ENCODE peak calls at places on chromosome 16, in six cellular contexts. L is H1, F is GM12878, R is K562, N is HepG2, Y is SK-N-SH. T is an unnamed sample.

GRCh38 chr16:14608604-14609003 is 21.5 kb downstream of the PARN start:
- DNase-seq in L (no peak), F (no peak), R (no peak), N (peak; percentile 77), Y (no peak), T (no peak)

GRCh38 chr16:7449808-7450207 is 117.2 kb downstream of the RBFOX1 start:
- DNase-seq in L (no peak), F (no peak), R (no peak), N (no peak), Y (no peak), T (no peak)

GRCh38 chr16:19375561-19376158 is 42.0 kb upstream of the TMC5 start:
- DNase-seq in L (peak; percentile 2), F (peak; percentile 28), R (peak; percentile 70), N (peak; percentile 60), Y (peak; percentile 77), T (peak; percentile 73)

GRCh38 chr16:71383054-71383773 is 24.7 kb downstream of the CALB2 start:
- DNase-seq in L (no peak), F (no peak), R (no peak), N (no peak), Y (no peak), T (no peak)

GRCh38 chr16:10552998-10553491 is 27.4 kb downstream of the EMP2 start:
- DNase-seq in L (no peak), F (peak; percentile 49), R (peak; percentile 95), N (no peak), Y (peak; percentile 37), T (peak; percentile 60)

GRCh38 chr16:80684906-80685305 is 119.5 kb downstream of the CDYL2 start:
- DNase-seq in L (no peak), F (no peak), R (no peak), N (no peak), Y (no peak), T (no peak)

GRCh38 chr16:60295451-60295850 is 1561.3 kb upstream of the GOT2 start:
- DNase-seq in L (no peak), F (no peak), R (no peak), N (no peak), Y (no peak), T (no peak)

GRCh38 chr16:80125677-80126076 is 415.1 kb upstream of the DYNLRB2 start:
- DNase-seq in L (no peak), F (no peak), R (no peak), N (no peak), Y (no peak), T (no peak)

GRCh38 chr16:70151941-70152509 is 21.6 kb upstream of the CLEC18C start:
- DNase-seq in L (no peak), F (no peak), R (peak; percentile 8), N (no peak), Y (no peak), T (peak; percentile 1)

GRCh38 chr16:71853413-71853812 is 7.6 kb downstream of the ATXN1L start:
- DNase-seq in L (no peak), F (no peak), R (no peak), N (no peak), Y (no peak), T (no peak)

GRCh38 chr16:49939495-49939894 is 83.6 kb upstream of the ZNF423 start:
- DNase-seq in L (no peak), F (no peak), R (no peak), N (no peak), Y (no peak), T (no peak)

GRCh38 chr16:88976359-88977027 is 514 bp downstream of the CBFA2T3 start:
- DNase-seq in L (no peak), F (no peak), R (no peak), N (no peak), Y (no peak), T (no peak)

GRCh38 chr16:58506241-58507194 is 6.6 kb downstream of the NDRG4 start:
- DNase-seq in L (no peak), F (no peak), R (no peak), N (no peak), Y (peak; percentile 17), T (no peak)

GRCh38 chr16:23579371-23579770 is 16.7 kb downstream of the NDUFAB1 start:
- DNase-seq in L (no peak), F (no peak), R (no peak), N (no peak), Y (no peak), T (no peak)

GRCh38 chr16:11139624-11140375 is 116.2 kb downstream of the SOCS1 start:
- DNase-seq in L (no peak), F (no peak), R (no peak), N (peak; percentile 62), Y (no peak), T (no peak)

GRCh38 chr16:48444574-48444973 is 59.4 kb upstream of the SIAH1 start:
- DNase-seq in L (no peak), F (no peak), R (no peak), N (no peak), Y (no peak), T (peak; percentile 73)

GRCh38 chr16:75485230-75486013 is 9.8 kb downstream of the CHST6 start:
- DNase-seq in L (no peak), F (no peak), R (no peak), N (no peak), Y (no peak), T (no peak)

GRCh38 chr16:54355251-54355650 is 68.7 kb upstream of the IRX3 start:
- DNase-seq in L (no peak), F (no peak), R (no peak), N (no peak), Y (no peak), T (no peak)

GRCh38 chr16:85719605-85720318 is 31.0 kb upstream of the GINS2 start:
- DNase-seq in L (no peak), F (no peak), R (no peak), N (no peak), Y (no peak), T (no peak)

GRCh38 chr16:70665806-70666735 is 19.7 kb downstream of the IL34 start:
- DNase-seq in L (no peak), F (no peak), R (no peak), N (no peak), Y (no peak), T (no peak)

GRCh38 chr16:3182608-3183444 is 5.2 kb upstream of the OR1F1 start:
- DNase-seq in L (no peak), F (no peak), R (peak; percentile 62), N (peak; percentile 70), Y (peak; percentile 74), T (peak; percentile 88)

GRCh38 chr16:74605746-74606520 is 981 bp downstream of the GLG1 start:
- DNase-seq in L (no peak), F (no peak), R (no peak), N (no peak), Y (no peak), T (no peak)

DNA sequence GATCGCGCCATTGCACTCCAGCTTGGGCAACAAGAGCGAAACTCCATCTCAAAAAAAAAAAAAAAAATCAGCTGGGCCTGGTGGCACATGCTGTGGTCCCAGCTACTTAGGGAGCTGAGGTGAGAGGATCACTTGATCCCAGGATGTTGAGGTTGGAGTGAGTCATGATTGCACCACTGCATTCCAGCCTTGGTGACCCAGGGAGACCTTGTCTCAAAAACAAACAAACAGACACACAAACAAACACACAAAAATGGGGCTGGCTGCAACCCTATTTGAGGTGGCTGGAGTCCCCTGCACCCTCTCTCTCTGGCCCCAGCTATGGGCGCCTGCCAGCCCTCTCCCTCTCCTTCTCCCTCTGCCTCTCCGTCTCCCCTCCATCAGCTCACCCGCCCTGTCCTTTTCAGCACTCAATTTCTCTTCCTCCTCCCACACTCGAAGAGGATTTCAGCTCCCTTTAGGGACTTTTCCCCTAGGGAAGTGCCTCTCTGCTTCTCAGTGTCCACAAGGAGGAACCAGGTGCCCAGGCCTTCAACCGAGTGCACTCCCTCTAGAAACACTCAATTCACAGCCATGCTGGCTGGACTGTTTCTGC is 17.5 kb upstream of the TFAP4 start:
- DNase-seq in L (no peak), F (no peak), R (no peak), N (peak; percentile 88), Y (peak; percentile 1), T (peak; percentile 95)
- TF ChIP-seq CHD2 in L (no peak), F (no peak), R (no peak), N (no peak), Y (no peak), T (no peak)

DNA sequence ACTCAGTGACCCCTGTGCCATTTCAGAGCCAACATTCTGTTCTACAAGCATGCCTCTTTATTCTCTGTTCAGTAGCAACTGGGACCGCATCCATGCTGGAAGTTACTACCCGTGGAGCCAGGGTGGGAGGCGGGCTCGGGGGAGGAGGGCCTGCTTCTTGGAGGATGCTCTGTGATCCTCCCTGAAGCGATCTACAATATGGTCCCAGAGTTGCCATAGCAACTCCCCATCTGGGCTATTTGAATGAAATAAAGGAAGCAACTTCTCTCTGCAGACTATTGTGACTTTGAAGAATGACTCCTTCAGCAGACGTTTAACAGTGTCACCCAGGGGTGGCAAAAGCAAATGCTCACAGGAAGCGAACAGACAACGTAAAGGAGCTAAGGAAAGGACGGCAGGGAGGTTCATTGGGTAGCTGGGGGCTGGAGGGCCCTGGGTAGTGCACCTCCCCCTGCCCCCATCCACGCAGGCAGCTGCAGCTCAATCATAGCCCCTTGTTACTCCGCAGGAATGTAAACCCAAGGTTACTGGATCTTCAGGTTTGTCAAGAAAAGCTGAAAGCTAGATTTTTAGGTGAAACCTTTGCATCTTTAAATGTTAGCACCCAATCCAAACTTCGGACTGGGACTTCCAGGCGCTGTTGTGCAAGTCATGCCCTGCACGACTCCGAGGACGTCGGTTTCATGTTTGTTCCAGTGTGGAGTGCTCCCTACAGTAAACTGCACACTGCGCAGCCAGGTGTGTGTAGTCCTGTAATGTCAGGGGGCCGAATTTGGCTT is 51.1 kb upstream of the MEAK7 start:
- DNase-seq in L (no peak), F (no peak), R (no peak), N (no peak), Y (no peak), T (no peak)
- TF ChIP-seq CHD2 in L (no peak), F (no peak), R (no peak), N (no peak), Y (no peak), T (no peak)

DNA sequence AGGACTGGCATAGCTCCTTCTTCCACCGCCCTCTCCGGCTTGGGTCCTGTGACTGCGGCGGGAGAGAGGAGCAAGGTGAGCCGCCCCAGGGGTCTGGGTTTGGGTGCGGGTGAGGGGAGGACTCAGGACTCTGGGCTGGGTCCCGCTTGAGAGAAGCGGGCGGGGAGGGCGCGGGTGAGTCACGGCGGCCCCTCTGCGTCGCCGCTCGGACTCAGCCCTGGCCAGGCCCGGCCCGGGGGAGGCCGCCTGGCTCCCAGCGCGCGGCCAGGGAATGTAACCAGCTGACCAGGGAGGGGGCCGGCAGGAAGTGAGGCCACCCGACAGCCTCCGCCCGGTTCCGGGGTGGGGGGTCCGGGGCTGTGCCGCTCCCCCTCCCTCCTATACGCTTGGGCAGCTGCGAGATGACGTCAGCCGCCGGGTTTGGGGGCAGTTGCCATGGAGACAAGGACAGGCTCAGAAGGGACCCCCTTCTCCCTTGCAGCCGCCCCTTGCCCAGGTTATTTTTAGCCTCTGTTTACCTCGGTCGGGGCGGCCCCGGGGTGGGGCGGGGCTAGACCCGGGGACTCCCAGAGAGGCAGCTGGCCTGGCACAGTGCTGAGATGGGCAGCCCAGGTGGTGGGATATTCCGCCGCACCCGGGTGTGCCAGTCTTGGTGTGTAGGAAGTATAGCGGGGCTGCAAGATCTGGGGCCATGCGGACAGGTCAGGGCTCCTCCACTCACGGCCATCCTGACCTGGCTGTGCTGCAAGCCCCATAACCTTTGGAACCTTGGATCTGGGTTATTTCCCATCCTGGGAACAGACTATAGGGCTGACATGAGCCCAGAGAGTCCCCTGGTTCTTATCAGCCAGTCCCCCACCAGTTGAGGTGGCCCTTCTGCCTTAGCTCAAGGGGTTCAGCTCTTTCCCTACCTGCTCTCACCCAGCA is 1.6 kb downstream of the RIPOR1 start:
- DNase-seq in L (no peak), F (no peak), R (peak; percentile 53), N (no peak), Y (peak; percentile 89), T (no peak)
- TF ChIP-seq CHD2 in L (no peak), F (no peak), R (no peak), N (no peak), Y (no peak), T (no peak)

GRCh38 chr16:13507530-13507929 is 412.4 kb upstream of the ERCC4 start:
- DNase-seq in L (no peak), F (no peak), R (no peak), N (no peak), Y (no peak), T (no peak)

GRCh38 chr16:13510425-13511151 is 409.4 kb upstream of the ERCC4 start:
- DNase-seq in L (no peak), F (no peak), R (peak; percentile 34), N (peak; percentile 23), Y (no peak), T (no peak)
- TF ChIP-seq CHD2 in L (no peak), F (no peak), R (no peak), N (no peak), Y (no peak), T (no peak)

T was measured in A549.